ENCODE peak calls at places on chromosome 6, in five cellular contexts. Q, N, D, B and Y are unnamed samples.

GRCh38 chr6:119348308-119349040 is 1.1 kb downstream of the MAN1A1 start:
- DNase-seq in N (no peak), B (no peak), D (peak; percentile 18), Q (peak; percentile 59), Y (no peak)

GRCh38 chr6:44220913-44221290 is 2.5 kb upstream of the SLC29A1 start:
- DNase-seq in N (no peak), B (no peak), D (no peak), Q (no peak), Y (no peak)

GRCh38 chr6:26554669-26555504 is 16.7 kb downstream of the HMGN4 start:
- DNase-seq in D (peak; percentile 42), Q (peak; percentile 75), B (no peak), N (no peak), Y (peak; percentile 81)

GRCh38 chr6:118770112-118770788 is 118.9 kb upstream of the CEP85L start:
- DNase-seq in N (no peak), D (no peak), B (no peak), Q (no peak), Y (no peak)

GRCh38 chr6:138722425-138723371 is 50.9 kb upstream of the CCDC28A start:
- DNase-seq in B (no peak), N (no peak), D (no peak), Q (peak; percentile 33), Y (peak; percentile 73)

GRCh38 chr6:13331516-13332348 is 3.4 kb upstream of the TBC1D7 start:
- DNase-seq in N (no peak), B (no peak), D (no peak), Q (peak; percentile 78), Y (peak; percentile 52)

GRCh38 chr6:136669299-136669699 is 119.1 kb upstream of the MAP7 start:
- DNase-seq in B (no peak), D (no peak), Q (peak; percentile 88), N (no peak), Y (no peak)

GRCh38 chr6:84227044-84227433 is 404 bp downstream of the CEP162 start:
- DNase-seq in B (no peak), Q (peak; percentile 5), D (no peak), N (no peak), Y (no peak)

GRCh38 chr6:46583081-46583480 is 69.5 kb downstream of the CYP39A1 start:
- DNase-seq in B (no peak), N (no peak), D (no peak), Q (peak; percentile 53), Y (no peak)

GRCh38 chr6:138509371-138509770 is 10.1 kb upstream of the NHSL1 start:
- DNase-seq in Q (peak; percentile 63), D (peak; percentile 18), B (peak; percentile 8), N (peak; percentile 17), Y (peak; percentile 73)

GRCh38 chr6:47483853-47484546 is 6.4 kb downstream of the CD2AP start:
- DNase-seq in N (no peak), Q (peak; percentile 19), B (no peak), D (no peak), Y (no peak)

GRCh38 chr6:90251295-90251992 is 45.2 kb downstream of the BACH2 start:
- DNase-seq in Q (no peak), N (no peak), B (no peak), D (no peak), Y (no peak)

GRCh38 chr6:31568537-31568961 is 3.5 kb upstream of the LTA start:
- DNase-seq in Q (no peak), D (peak; percentile 72), B (no peak), N (no peak), Y (no peak)

GRCh38 chr6:84514089-84514971 is 250.1 kb downstream of the TBX18 start:
- DNase-seq in Q (no peak), D (no peak), B (no peak), N (no peak), Y (no peak)

GRCh38 chr6:148514091-148514850 is 171.6 kb downstream of the SASH1 start:
- DNase-seq in B (no peak), D (no peak), N (no peak), Q (peak; percentile 52), Y (no peak)

GRCh38 chr6:165811512-165811911 is 148.5 kb upstream of the PDE10A start:
- DNase-seq in B (no peak), Q (no peak), D (no peak), N (no peak), Y (no peak)

GRCh38 chr6:11632795-11633511 is 95.4 kb downstream of the TMEM170B start:
- DNase-seq in D (no peak), N (no peak), B (no peak), Q (peak; percentile 25), Y (no peak)